ENCODE peak calls at places on chromosomes 5 and 9, in four cellular contexts. N is effector memory CD4-positive, alpha-beta T cell; W is breast epithelium; S is uterus. E is an unnamed sample.

GRCh38 chr9:89226076-89226475 is 47.5 kb upstream of the SHC3 start:
- DNase-seq in N (no peak), W (no peak), S (peak; percentile 72), E (no peak)

GRCh38 chr5:110588241-110588962 is 138.1 kb downstream of the TMEM232 start:
- DNase-seq in N (no peak), W (no peak), S (no peak), E (no peak)

GRCh38 chr5:177290816-177291596 is 12.5 kb downstream of the RAB24 start:
- DNase-seq in N (no peak), W (no peak), S (no peak), E (no peak)

GRCh38 chr9:116471093-116471906 is 215.8 kb upstream of the TRIM32 start:
- DNase-seq in N (no peak), W (no peak), S (peak; percentile 49), E (no peak)

GRCh38 chr5:144102979-144103378 is 67.5 kb downstream of the YIPF5 start:
- DNase-seq in N (no peak), W (no peak), S (no peak), E (no peak)

GRCh38 chr9:137606005-137606601 is 617 bp downstream of the ARRDC1 start:
- DNase-seq in N (no peak), W (no peak), S (no peak), E (no peak)

GRCh38 chr5:172618574-172619365 is 22.3 kb upstream of the NEURL1B start:
- DNase-seq in N (no peak), W (no peak), S (no peak), E (no peak)

GRCh38 chr9:136886610-136887597 is 588 bp downstream of the TRAF2 start:
- DNase-seq in N (peak; percentile 75), W (no peak), S (no peak), E (peak; percentile 5)

GRCh38 chr5:175494271-175495183 is 16.2 kb downstream of the SFXN1 start:
- DNase-seq in N (no peak), W (no peak), S (no peak), E (no peak)

GRCh38 chr5:160166069-160166972 is 47.1 kb upstream of the PWWP2A start:
- DNase-seq in N (no peak), W (no peak), S (no peak), E (no peak)

GRCh38 chr5:81420039-81420667 is 26.2 kb upstream of the ACOT12 start:
- DNase-seq in N (no peak), W (no peak), S (no peak), E (no peak)

GRCh38 chr5:139162448-139162847 is 35.7 kb downstream of the SIL1 start:
- DNase-seq in N (no peak), W (no peak), S (no peak), E (no peak)

GRCh38 chr9:105822814-105823213 is 128.5 kb downstream of the TMEM38B start:
- DNase-seq in N (no peak), W (no peak), S (no peak), E (no peak)

GRCh38 chr9:35611230-35611797 is 6.3 kb downstream of the TESK1 start:
- DNase-seq in N (no peak), W (no peak), S (no peak), E (peak; percentile 49)

GRCh38 chr5:149217802-149218153 is 53.9 kb upstream of the AFAP1L1 start:
- DNase-seq in N (no peak), W (no peak), S (no peak), E (no peak)

GRCh38 chr5:101278011-101278687 is 375.1 kb upstream of the ST8SIA4 start:
- DNase-seq in N (no peak), W (no peak), S (no peak), E (no peak)

GRCh38 chr9:4228606-4229005 is 71.3 kb downstream of the GLIS3 start:
- DNase-seq in N (no peak), W (no peak), S (no peak), E (no peak)

GRCh38 chr5:181192337-181193046 is 12.5 kb downstream of the TRIM7 start:
- DNase-seq in N (no peak), W (no peak), S (no peak), E (no peak)

GRCh38 chr5:157744055-157745011 is 821 bp downstream of the LSM11 start:
- DNase-seq in N (no peak), W (no peak), S (no peak), E (peak; percentile 55)

GRCh38 chr9:20838218-20838617 is 154.2 kb downstream of the FOCAD start:
- DNase-seq in N (no peak), W (no peak), S (no peak), E (no peak)

GRCh38 chr5:68435611-68436010 is 220.1 kb downstream of the PIK3R1 start:
- DNase-seq in N (no peak), W (no peak), S (no peak), E (no peak)

GRCh38 chr9:19517202-19517942 is 108.6 kb downstream of the ACER2 start:
- DNase-seq in N (no peak), W (no peak), S (no peak), E (no peak)

GRCh38 chr5:91384671-91385430 is 1.7 kb upstream of the ARRDC3 start:
- DNase-seq in N (no peak), W (peak; percentile 38), S (peak; percentile 68), E (peak; percentile 78)

GRCh38 chr5:21152611-21153010 is 1164.6 kb upstream of the CDH18 start:
- DNase-seq in N (no peak), W (no peak), S (no peak), E (no peak)

GRCh38 chr5:65142511-65143011 is 339.2 kb downstream of the ADAMTS6 start:
- DNase-seq in N (no peak), W (no peak), S (no peak), E (no peak)

GRCh38 chr9:89814340-89815040 is 209.7 kb downstream of the GADD45G start:
- DNase-seq in N (no peak), W (no peak), S (peak; percentile 17), E (no peak)

GRCh38 chr5:63931841-63932240 is 30.4 kb downstream of the HTR1A start:
- DNase-seq in N (no peak), W (no peak), S (no peak), E (no peak)

GRCh38 chr9:121692606-121693505 is 41.4 kb downstream of the DAB2IP start:
- DNase-seq in N (no peak), W (no peak), S (no peak), E (no peak)

DNA sequence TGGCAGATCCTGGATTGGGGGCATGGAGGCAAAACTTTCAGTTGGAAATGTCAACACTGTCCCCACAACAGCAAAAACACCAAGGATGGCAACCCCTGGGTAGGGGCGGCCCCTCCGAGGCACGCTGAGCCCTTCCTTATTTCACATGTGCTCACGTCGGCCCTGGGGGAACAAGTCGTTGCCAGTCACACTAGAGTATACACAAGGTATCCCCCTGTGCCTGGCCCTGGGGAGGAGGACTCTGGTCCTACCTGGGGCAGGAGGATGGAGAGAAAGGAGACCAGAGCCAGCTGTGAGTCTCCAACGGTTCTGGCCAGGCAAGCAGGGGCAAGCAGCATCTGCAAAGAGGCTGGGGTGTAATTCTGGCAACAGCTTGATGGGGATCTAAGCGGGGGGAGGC is 126.9 kb upstream of the FOXD4L5 start:
- DNase-seq in N (no peak), W (no peak), S (no peak), E (no peak)
- H3K9me3 ChIP-seq in N (peaks cover 7% of the 10 kb centered on the region), W (peaks cover 5% of the 10 kb centered on the region), S (no peaks in the 10 kb centered on the region), E (no peaks in the 10 kb centered on the region)

GRCh38 chr9:761155-761792 is 80.2 kb upstream of the DMRT1 start:
- DNase-seq in N (no peak), W (no peak), S (no peak), E (no peak)

GRCh38 chr9:758147-758546 is 83.3 kb upstream of the DMRT1 start:
- DNase-seq in N (no peak), W (no peak), S (no peak), E (no peak)

GRCh38 chr9:761793-762190 is 79.7 kb upstream of the DMRT1 start:
- DNase-seq in N (no peak), W (no peak), S (no peak), E (no peak)

GRCh38 chr9:759541-759940 is 82.0 kb upstream of the DMRT1 start:
- DNase-seq in N (no peak), W (no peak), S (no peak), E (no peak)

DNA sequence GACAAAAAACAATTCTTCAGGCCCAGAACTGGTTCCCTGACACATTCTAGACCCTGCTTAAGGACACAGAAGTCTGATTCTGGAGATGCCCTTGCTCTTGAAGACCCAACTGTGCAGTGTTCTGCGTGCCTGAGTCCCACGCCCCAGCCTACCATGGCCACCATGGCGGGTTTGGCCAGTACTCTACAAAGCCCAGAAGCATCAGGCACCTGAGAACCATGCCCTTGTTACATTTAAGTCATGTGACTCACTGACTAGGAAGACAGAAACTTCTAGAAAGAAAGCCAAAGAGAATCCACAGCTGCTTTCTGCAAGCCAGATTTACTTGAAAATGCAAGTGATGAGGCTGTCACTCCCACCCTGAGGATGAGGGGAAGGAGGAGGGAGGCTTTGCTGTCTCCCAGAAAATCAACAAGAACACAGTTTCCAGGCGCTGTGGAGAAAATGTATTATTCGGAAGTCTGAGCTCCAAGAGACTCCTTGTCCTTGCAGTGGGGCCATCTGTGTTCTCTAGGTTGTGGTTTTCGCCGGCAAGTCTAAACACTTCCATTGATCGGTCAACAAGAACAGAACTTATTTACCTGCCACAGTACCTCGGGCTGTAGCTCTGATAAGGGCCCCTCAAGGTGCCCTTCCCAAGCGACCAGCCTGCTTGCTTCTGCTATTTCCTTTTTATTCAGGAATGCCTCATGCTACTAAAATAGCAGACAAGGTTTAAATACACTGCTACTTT is 81.3 kb upstream of the DMRT1 start:
- DNase-seq in N (no peak), W (no peak), S (no peak), E (no peak)
- H3K27ac ChIP-seq in N (no peak overlapping the region), W (no peak overlapping the region), S (no peak overlapping the region), E (no peak overlapping the region)

GRCh38 chr9:129027685-129028191 is 393 bp downstream of the SH3GLB2 start:
- DNase-seq in N (no peak), W (peak; percentile 29), S (peak; percentile 67), E (peak; percentile 88)
- H3K4me1 ChIP-seq in N (peaks cover 19% of the 10 kb centered on the region), W (peaks cover 23% of the 10 kb centered on the region), S (no peaks in the 10 kb centered on the region), E (peaks cover 13% of the 10 kb centered on the region)

GRCh38 chr9:111405701-111406100 is 75.7 kb upstream of the OR2K2 start:
- DNase-seq in N (no peak), W (no peak), S (no peak), E (no peak)

GRCh38 chr9:111399211-111399739 is 69.3 kb upstream of the OR2K2 start:
- DNase-seq in N (no peak), W (no peak), S (no peak), E (no peak)

GRCh38 chr9:111399772-111400563 is 69.9 kb upstream of the OR2K2 start:
- DNase-seq in N (no peak), W (no peak), S (no peak), E (no peak)

DNA sequence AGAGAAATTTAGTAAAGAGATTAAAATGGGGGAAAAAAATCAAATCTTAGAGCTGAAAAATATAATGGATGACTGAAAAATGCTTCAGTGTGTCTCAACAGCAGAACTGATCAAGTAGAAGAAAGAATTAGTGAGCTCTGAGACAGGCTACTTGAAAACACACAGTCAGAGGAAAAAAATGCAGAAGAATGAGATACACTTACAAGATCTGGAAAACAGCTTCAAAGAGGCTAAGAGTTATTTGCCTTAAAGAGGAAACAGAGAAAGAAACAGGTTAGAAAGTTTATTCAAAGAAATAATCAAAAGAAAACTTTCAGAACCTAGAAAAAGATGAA is 70.5 kb upstream of the OR2K2 start:
- DNase-seq in N (no peak), W (no peak), S (no peak), E (no peak)
- H3K9me3 ChIP-seq in N (peaks cover 9% of the 10 kb centered on the region), W (peaks cover 28% of the 10 kb centered on the region), S (peaks cover 17% of the 10 kb centered on the region), E (no peaks in the 10 kb centered on the region)

E was measured in naive thymus-derived CD4-positive, alpha-beta T cell.